ENCODE peak calls at places on chromosomes 3 and 15, in seven cellular contexts. U is fibroblast of lung, Y is esophagus squamous epithelium, P is SK-N-SH, Z is HCT116, O is neural progenitor cell, I is foreskin keratinocyte. V is an unnamed sample.

GRCh38 chr3:139764936-139765335 is 87.2 kb upstream of the NMNAT3 start:
- DNase-seq in U (peak; percentile 99), Y (no peak), P (no peak), Z (no peak), O (no peak), I (peak; percentile 41), V (no peak)

GRCh38 chr15:71133734-71134464 is 18.6 kb downstream of the THSD4 start:
- DNase-seq in U (no peak), Y (no peak), P (no peak), Z (no peak), O (no peak), I (no peak), V (no peak)

GRCh38 chr3:196563721-196564225 is 4.6 kb downstream of the WDR53 start:
- DNase-seq in U (peak; percentile 52), Y (no peak), P (no peak), Z (peak; percentile 47), O (no peak), I (peak; percentile 76), V (peak; percentile 87)

GRCh38 chr15:90035835-90036220 is 34.7 kb downstream of the ZNF710 start:
- DNase-seq in U (no peak), Y (no peak), P (no peak), Z (no peak), O (no peak), I (no peak), V (no peak)

GRCh38 chr15:52288051-52288942 is 7.3 kb downstream of the MYO5C start:
- DNase-seq in U (peak; percentile 46), Y (no peak), P (no peak), Z (no peak), O (no peak), I (no peak), V (peak; percentile 90)

GRCh38 chr3:12158387-12159226 is at the start of gene TIMP4:
- DNase-seq in U (peak; percentile 52), Y (no peak), P (no peak), Z (no peak), O (peak; percentile 54), I (peak; percentile 40), V (peak; percentile 34)

GRCh38 chr15:41566121-41566885 is 7.3 kb downstream of the TYRO3 start:
- DNase-seq in U (no peak), Y (no peak), P (no peak), Z (no peak), O (no peak), I (no peak), V (no peak)

GRCh38 chr3:13194285-13195209 is 121.3 kb upstream of the IQSEC1 start:
- DNase-seq in U (no peak), Y (no peak), P (no peak), Z (no peak), O (no peak), I (no peak), V (no peak)

GRCh38 chr15:75857886-75858285 is 14.6 kb downstream of the UBE2Q2 start:
- DNase-seq in U (no peak), Y (no peak), P (no peak), Z (no peak), O (no peak), I (no peak), V (no peak)

GRCh38 chr3:40317061-40317676 is 7.7 kb downstream of the EIF1B start:
- DNase-seq in U (peak; percentile 61), Y (no peak), P (peak; percentile 65), Z (peak; percentile 60), O (peak; percentile 80), I (peak; percentile 41), V (peak; percentile 24)

GRCh38 chr15:57518779-57519410 is 72.8 kb upstream of the MYZAP start:
- DNase-seq in U (no peak), Y (no peak), P (no peak), Z (no peak), O (no peak), I (no peak), V (no peak)

GRCh38 chr3:153284282-153284938 is 122.4 kb downstream of the RAP2B start:
- DNase-seq in U (peak; percentile 91), Y (peak; percentile 12), P (no peak), Z (peak; percentile 61), O (no peak), I (peak; percentile 90), V (peak; percentile 53)

GRCh38 chr15:39554746-39555387 is 26.0 kb upstream of the THBS1 start:
- DNase-seq in U (peak; percentile 41), Y (no peak), P (no peak), Z (no peak), O (no peak), I (no peak), V (no peak)

GRCh38 chr15:87672309-87672897 is 584.1 kb downstream of the NTRK3 start:
- DNase-seq in U (peak; percentile 39), Y (no peak), P (peak; percentile 27), Z (no peak), O (peak; percentile 59), I (peak; percentile 23), V (peak; percentile 9)

GRCh38 chr15:70679919-70680231 is 83.5 kb downstream of the UACA start:
- DNase-seq in U (no peak), Y (no peak), P (no peak), Z (no peak), O (no peak), I (no peak), V (no peak)

GRCh38 chr3:13501056-13501455 is 20.9 kb downstream of the HDAC11 start:
- DNase-seq in U (no peak), Y (no peak), P (no peak), Z (no peak), O (no peak), I (peak; percentile 29), V (no peak)

GRCh38 chr15:85168642-85169173 is 187.1 kb downstream of the PDE8A start:
- DNase-seq in U (peak; percentile 9), Y (no peak), P (peak; percentile 46), Z (peak; percentile 18), O (peak; percentile 62), I (peak; percentile 67), V (peak; percentile 86)

GRCh38 chr3:78712270-78712669 is 1055.5 kb downstream of the ROBO1 start:
- DNase-seq in U (no peak), Y (no peak), P (no peak), Z (no peak), O (no peak), I (no peak), V (no peak)

GRCh38 chr3:62169871-62170660 is 203.3 kb downstream of the FEZF2 start:
- DNase-seq in U (peak; percentile 78), Y (no peak), P (no peak), Z (no peak), O (no peak), I (peak; percentile 15), V (no peak)

GRCh38 chr15:81981888-81982287 is 63.9 kb downstream of the MEX3B start:
- DNase-seq in U (no peak), Y (no peak), P (no peak), Z (no peak), O (no peak), I (no peak), V (no peak)

GRCh38 chr3:11143476-11143875 is 10.8 kb upstream of the HRH1 start:
- DNase-seq in U (peak; percentile 40), Y (no peak), P (no peak), Z (no peak), O (no peak), I (no peak), V (no peak)

GRCh38 chr3:29176501-29176900 is 104.4 kb upstream of the RBMS3 start:
- DNase-seq in U (no peak), Y (no peak), P (peak; percentile 8), Z (no peak), O (peak; percentile 70), I (no peak), V (no peak)

DNA sequence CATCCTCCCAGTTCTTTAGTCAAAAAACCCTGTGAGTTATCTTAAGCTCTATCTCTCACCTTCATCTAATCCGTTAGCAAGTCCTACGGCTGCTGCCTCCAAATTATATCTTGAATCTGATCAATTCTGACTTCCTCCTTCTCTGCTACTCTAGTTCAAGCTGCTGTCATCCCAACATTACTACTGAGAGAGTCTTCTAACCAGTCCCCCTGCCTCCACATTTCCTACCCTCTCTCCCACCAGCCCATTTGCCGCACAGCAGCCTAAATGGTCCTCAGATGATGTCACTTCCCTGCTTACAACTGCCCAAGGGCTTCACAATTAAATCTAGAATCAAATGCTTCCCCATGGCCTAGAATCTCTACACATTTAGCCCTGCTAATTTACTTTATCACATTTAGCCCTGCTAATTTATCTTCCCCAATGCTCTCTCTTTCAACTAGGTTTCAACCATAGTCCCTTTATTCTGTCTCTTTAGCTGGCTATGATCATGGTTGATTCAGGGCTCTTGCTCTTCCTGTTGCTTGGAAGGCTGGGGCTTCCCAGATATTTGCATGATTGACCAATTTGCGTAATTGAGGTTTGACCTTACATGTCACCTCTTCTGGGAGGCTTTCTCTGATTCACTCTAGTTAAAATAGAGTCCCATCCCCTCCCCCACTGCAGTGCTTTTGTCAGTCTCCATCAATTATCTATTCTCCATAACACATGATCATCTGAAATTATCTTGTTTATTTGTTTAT is 11.0 kb upstream of the ARL14 start:
- DNase-seq in U (peak; percentile 96), Y (no peak), P (peak; percentile 45), Z (no peak), O (peak; percentile 36), I (peak; percentile 57), V (peak; percentile 32)
- H3K27ac ChIP-seq in U (peak overlapping the region; percentile 20), Y (no peak overlapping the region), P (no peak overlapping the region), Z (no peak overlapping the region), O (no peak overlapping the region), I (no peak overlapping the region), V (no peak overlapping the region)

DNA sequence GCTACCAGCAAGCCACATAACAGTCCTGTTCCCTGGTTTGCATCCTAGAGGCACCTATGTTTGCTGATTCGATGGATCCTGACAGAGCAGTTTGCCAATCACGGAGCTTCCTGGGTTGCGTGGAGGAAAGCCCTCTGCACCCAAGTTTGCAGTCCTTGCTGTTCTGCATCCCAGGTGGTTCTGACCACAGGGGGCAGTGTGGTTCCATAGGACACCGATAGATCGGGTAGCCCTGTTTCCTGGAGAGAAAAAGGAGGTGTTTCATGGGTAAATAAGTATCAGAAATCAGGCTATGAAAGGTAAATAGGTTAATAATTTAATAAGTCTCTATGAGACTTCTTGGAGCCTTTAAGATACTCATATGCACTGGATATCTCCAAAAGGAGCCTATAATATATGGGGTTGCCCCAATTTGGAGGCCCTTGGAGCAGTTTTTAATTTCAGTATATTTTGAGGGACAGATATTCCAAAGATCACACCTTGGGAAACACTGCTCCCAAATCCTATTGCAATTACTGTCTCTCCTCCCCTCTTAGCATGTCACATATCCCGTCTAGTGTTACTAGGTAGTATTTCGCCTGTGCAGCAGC is 194.6 kb upstream of the TPM1 start:
- DNase-seq in U (peak; percentile 50), Y (no peak), P (peak; percentile 62), Z (peak; percentile 53), O (peak; percentile 74), I (peak; percentile 32), V (peak; percentile 64)
- H3K27ac ChIP-seq in U (no peak overlapping the region), Y (no peak overlapping the region), P (peak overlapping the region; percentile 91), Z (no peak overlapping the region), O (no peak overlapping the region), I (no peak overlapping the region), V (no peak overlapping the region)

GRCh38 chr3:94928921-94929320 is 866.1 kb downstream of the NSUN3 start:
- DNase-seq in U (peak; percentile 74), Y (no peak), P (no peak), Z (no peak), O (no peak), I (peak; percentile 93), V (peak; percentile 36)
- H3K27ac ChIP-seq in U (no peak overlapping the region), Y (no peak overlapping the region), P (no peak overlapping the region), Z (no peak overlapping the region), O (no peak overlapping the region), I (no peak overlapping the region), V (no peak overlapping the region)

DNA sequence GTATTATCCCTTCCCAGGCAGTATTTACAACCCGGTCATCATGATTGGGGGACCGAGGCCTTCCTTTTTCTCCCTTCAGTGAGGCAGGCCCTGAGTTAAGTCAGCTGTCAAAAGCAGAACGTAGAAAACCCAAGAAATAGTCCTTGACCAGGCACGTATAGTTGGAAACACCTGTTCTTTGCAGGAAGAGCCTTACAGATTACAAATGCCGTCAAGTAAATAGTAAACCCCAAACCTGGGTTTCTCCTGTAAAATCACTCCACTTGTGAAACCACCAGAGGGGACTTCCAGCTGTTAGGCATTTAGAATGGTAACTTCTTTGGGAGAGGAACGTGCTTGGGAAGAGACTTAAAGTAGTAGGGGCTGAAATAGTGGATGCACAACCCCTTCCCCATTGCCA is 1.0 kb upstream of the BTBD1 start:
- DNase-seq in U (no peak), Y (no peak), P (no peak), Z (no peak), O (no peak), I (no peak), V (no peak)
- H3K27ac ChIP-seq in U (no peak overlapping the region), Y (peak overlapping the region; percentile 95), P (peak overlapping the region; percentile 91), Z (peak overlapping the region; percentile 97), O (no peak overlapping the region), I (no peak overlapping the region), V (peak overlapping the region; percentile 94)

V was measured in RWPE1.